ENCODE peak calls at places on chromosomes 6 and 20, in eight cellular contexts. O, A, D, C, K, R, Y and L are unnamed samples.

GRCh38 chr20:54897787-54898186 is 422.4 kb downstream of the DOK5 start:
- DNase-seq in Y (no peak), A (no peak), C (no peak), D (no peak), R (no peak), O (no peak), K (no peak), L (no peak)

GRCh38 chr6:110874880-110875547 is 429 bp downstream of the AMD1 start:
- DNase-seq in D (no peak), R (no peak), Y (no peak), K (no peak), C (peak; percentile 68), A (no peak), O (peak; percentile 67), L (no peak)

GRCh38 chr6:67431076-67431475 is 1204.0 kb upstream of the ADGRB3 start:
- DNase-seq in Y (no peak), O (no peak), C (no peak), A (no peak), D (no peak), K (no peak), R (no peak), L (no peak)

GRCh38 chr6:151088599-151088935 is 151.2 kb upstream of the AKAP12 start:
- DNase-seq in A (no peak), O (no peak), K (no peak), C (no peak), Y (no peak), R (no peak), D (no peak), L (no peak)

GRCh38 chr6:14406616-14407343 is 289.2 kb downstream of the CD83 start:
- DNase-seq in K (no peak), Y (no peak), D (no peak), A (no peak), C (no peak), O (no peak), R (no peak), L (no peak)

GRCh38 chr6:165729307-165729936 is 66.4 kb upstream of the PDE10A start:
- DNase-seq in C (peak; percentile 15), A (no peak), K (peak; percentile 10), Y (peak; percentile 46), O (no peak), D (no peak), R (no peak), L (peak; percentile 14)

GRCh38 chr20:50870572-50871161 is 60.6 kb downstream of the ADNP start:
- DNase-seq in A (no peak), C (no peak), R (no peak), D (no peak), Y (peak; percentile 62), O (peak; percentile 29), K (peak; percentile 52), L (no peak)

GRCh38 chr6:141463237-141463977 is 669.3 kb upstream of the GJE1 start:
- DNase-seq in K (peak; percentile 57), O (no peak), D (no peak), R (no peak), Y (peak; percentile 75), A (peak; percentile 53), C (peak; percentile 81), L (peak; percentile 88)

GRCh38 chr20:24762371-24762770 is 186.7 kb upstream of the CST7 start:
- DNase-seq in Y (no peak), C (no peak), O (no peak), D (no peak), R (no peak), A (no peak), K (no peak), L (no peak)

GRCh38 chr20:63433351-63433750 is 39.1 kb downstream of the KCNQ2 start:
- DNase-seq in D (no peak), K (no peak), C (no peak), R (no peak), Y (no peak), O (no peak), A (no peak), L (no peak)

GRCh38 chr6:10621227-10621626 is 73.2 kb downstream of the C6orf52 start:
- DNase-seq in D (no peak), R (no peak), O (no peak), C (peak; percentile 2), K (no peak), Y (no peak), A (no peak), L (no peak)

GRCh38 chr6:83193747-83194582 is 808 bp downstream of the RWDD2A start:
- DNase-seq in A (peak; percentile 21), C (peak; percentile 67), K (no peak), D (no peak), O (peak; percentile 69), R (peak; percentile 45), Y (no peak), L (no peak)

GRCh38 chr20:22805219-22805618 is 220.8 kb upstream of the FOXA2 start:
- DNase-seq in A (peak; percentile 67), C (peak; percentile 78), R (peak; percentile 29), Y (peak; percentile 96), D (no peak), K (peak; percentile 74), O (peak; percentile 77), L (peak; percentile 59)

GRCh38 chr20:63280371-63280770 is 7.8 kb downstream of the ARFGAP1 start:
- DNase-seq in Y (no peak), D (no peak), C (no peak), A (no peak), R (peak; percentile 3), O (peak; percentile 9), K (no peak), L (no peak)

GRCh38 chr20:5073154-5074049 is 46.4 kb downstream of the PCNA start:
- DNase-seq in Y (peak; percentile 24), C (peak; percentile 92), R (peak; percentile 85), D (peak; percentile 85), A (peak; percentile 84), O (peak; percentile 96), K (peak; percentile 22), L (peak; percentile 66)

GRCh38 chr6:116419069-116419468 is 42.1 kb upstream of the CALHM6 start:
- DNase-seq in A (no peak), R (no peak), K (peak; percentile 56), C (peak; percentile 58), O (no peak), Y (no peak), D (no peak), L (peak; percentile 64)

GRCh38 chr6:46042355-46042999 is 26.8 kb upstream of the CLIC5 start:
- DNase-seq in D (no peak), C (peak; percentile 62), A (peak; percentile 18), Y (peak; percentile 76), O (no peak), K (peak; percentile 11), R (no peak), L (peak; percentile 79)

GRCh38 chr6:31712296-31712695 is 2.9 kb upstream of the LY6G6D start:
- DNase-seq in O (no peak), A (no peak), Y (no peak), D (no peak), R (no peak), K (no peak), C (no peak), L (no peak)

GRCh38 chr20:17841751-17842191 is 126.8 kb downstream of the SNX5 start:
- DNase-seq in R (peak; percentile 59), O (peak; percentile 62), K (peak; percentile 80), A (peak; percentile 84), C (peak; percentile 69), D (no peak), Y (peak; percentile 77), L (peak; percentile 84)

GRCh38 chr6:145736854-145737181 is 1.5 kb upstream of the EPM2A start:
- DNase-seq in O (no peak), R (no peak), C (peak; percentile 78), D (no peak), Y (peak; percentile 26), K (peak; percentile 69), A (peak; percentile 58), L (peak; percentile 35)

GRCh38 chr20:58420798-58421496 is 31.9 kb downstream of the VAPB start:
- DNase-seq in R (no peak), K (peak; percentile 86), O (no peak), D (no peak), Y (peak; percentile 47), C (peak; percentile 87), A (peak; percentile 62), L (peak; percentile 81)

GRCh38 chr20:50427740-50428462 is 82.3 kb upstream of the PTPN1 start:
- DNase-seq in O (no peak), A (peak; percentile 47), D (peak; percentile 43), Y (peak; percentile 68), K (no peak), R (peak; percentile 76), C (peak; percentile 37), L (peak; percentile 72)

GRCh38 chr6:68635706-68636513 is 828 bp downstream of the ADGRB3 start:
- DNase-seq in A (no peak), O (peak; percentile 41), D (no peak), Y (peak; percentile 36), R (no peak), C (peak; percentile 30), K (no peak), L (no peak)
- H3K4me3 ChIP-seq in A (peak overlapping the region; percentile 63), O (peak overlapping the region; percentile 59), D (peak overlapping the region; percentile 94), Y (peak overlapping the region; percentile 66), R (peak overlapping the region; percentile 72), C (peak overlapping the region; percentile 70), K (peak overlapping the region; percentile 72), L (peak overlapping the region; percentile 53)

GRCh38 chr6:70813885-70814284 is 143.0 kb downstream of the B3GAT2 start:
- DNase-seq in O (no peak), C (no peak), R (no peak), K (no peak), A (no peak), Y (no peak), D (no peak), L (no peak)
- H3K4me3 ChIP-seq in O (no peak overlapping the region), C (no peak overlapping the region), R (no peak overlapping the region), K (no peak overlapping the region), A (no peak overlapping the region), Y (no peak overlapping the region), D (no peak overlapping the region), L (no peak overlapping the region)

DNA sequence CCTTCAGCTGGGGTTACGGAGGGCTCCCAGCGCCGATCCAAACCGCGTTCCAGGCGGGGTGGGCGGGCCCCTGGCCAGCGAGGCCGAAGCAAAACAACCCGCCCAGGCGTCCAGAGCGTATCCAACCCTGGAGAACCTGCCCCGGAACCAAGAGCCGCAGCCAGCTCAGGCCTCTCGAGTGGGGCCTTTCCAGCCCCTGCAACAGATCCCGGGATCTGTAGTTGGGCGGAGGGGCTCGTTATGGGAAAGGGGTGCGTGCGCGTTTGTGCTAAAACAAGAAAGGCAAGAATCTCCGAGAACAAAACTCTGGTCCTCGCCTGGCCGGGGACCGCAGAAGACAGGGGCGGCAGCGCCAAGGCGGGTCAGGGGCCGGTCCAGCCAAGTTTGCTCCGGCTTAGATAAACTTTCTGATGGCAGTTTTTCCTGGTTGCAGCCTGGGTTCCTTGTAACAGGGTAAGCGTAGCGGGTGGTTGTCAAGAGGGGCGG is 528 bp upstream of the RIN2 start:
- DNase-seq in R (peak; percentile 88), C (peak; percentile 89), K (peak; percentile 70), O (peak; percentile 93), Y (peak; percentile 78), D (peak; percentile 28), A (peak; percentile 82), L (peak; percentile 64)
- H3K4me3 ChIP-seq in R (peak overlapping the region; percentile 95), C (peak overlapping the region; percentile 99), K (peak overlapping the region; percentile 72), O (peak overlapping the region; percentile 59), Y (peak overlapping the region; percentile 82), D (peak overlapping the region; percentile 97), A (peak overlapping the region; percentile 92), L (peak overlapping the region; percentile 75)

DNA sequence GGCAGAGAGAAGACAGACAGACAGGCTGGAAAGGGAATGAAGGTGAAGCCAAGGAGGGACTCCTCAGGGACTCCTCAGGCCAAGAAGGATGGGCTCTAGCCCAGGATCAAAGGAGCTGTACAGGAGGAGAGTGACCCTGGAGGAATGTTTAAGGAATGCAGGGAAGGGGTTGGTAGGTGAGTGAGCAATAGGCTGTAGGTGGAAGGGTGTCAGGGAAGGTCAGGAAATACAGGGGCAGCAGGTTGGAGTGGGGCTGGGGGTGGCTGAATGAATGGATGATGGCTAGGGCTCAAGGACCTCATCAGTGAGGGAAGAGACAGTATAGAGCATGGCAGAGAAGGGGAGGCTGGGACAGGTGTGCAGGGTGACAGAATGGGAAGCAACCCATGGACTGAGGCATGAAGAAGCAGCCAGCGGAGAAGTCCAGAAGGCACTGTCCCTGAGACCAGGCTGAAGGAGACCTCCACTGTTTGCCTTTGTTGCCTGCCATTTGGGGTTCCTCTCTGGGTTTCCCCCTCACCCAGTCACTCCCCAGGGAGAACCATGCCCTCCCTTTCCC is 13.2 kb downstream of the SYNGAP1 start:
- DNase-seq in O (no peak), A (no peak), R (no peak), C (no peak), Y (no peak), K (no peak), D (no peak), L (no peak)
- H3K4me3 ChIP-seq in O (no peak overlapping the region), A (no peak overlapping the region), R (no peak overlapping the region), C (no peak overlapping the region), Y (no peak overlapping the region), K (no peak overlapping the region), D (no peak overlapping the region), L (no peak overlapping the region)